ENCODE peak calls at places on chromosomes 1 and 21, in ten cellular contexts. E, L, S, M, Q, B, U, A, O and F are unnamed samples.

GRCh38 chr1:74504125-74505065 is 8.0 kb downstream of the LRRC53 start:
- DNase-seq in E (peak), L (peak), S (peak), M (peak), Q (peak), B (peak), U (peak), A (peak), O (peak), F (peak)

GRCh38 chr1:165384016-165384415 is 27.5 kb upstream of the LMX1A start:
- DNase-seq in E (no peak), L (no peak), S (no peak), M (no peak), Q (no peak), B (no peak), U (no peak), A (no peak), O (no peak), F (no peak)

GRCh38 chr1:205775717-205776056 is 405 bp upstream of the RAB29 start:
- DNase-seq in E (peak), L (no peak), S (peak), M (peak), Q (no peak), B (no peak), U (no peak), A (no peak), O (peak), F (no peak)

GRCh38 chr1:156260896-156261295 is 13.0 kb upstream of the PAQR6 start:
- DNase-seq in E (no peak), L (no peak), S (no peak), M (no peak), Q (no peak), B (no peak), U (no peak), A (no peak), O (no peak), F (no peak)

GRCh38 chr1:231699769-231700168 is 73.2 kb downstream of the DISC1 start:
- DNase-seq in E (no peak), L (no peak), S (no peak), M (peak), Q (no peak), B (no peak), U (no peak), A (no peak), O (no peak), F (no peak)

GRCh38 chr1:159468321-159468720 is 28.8 kb downstream of the OR10J1 start:
- DNase-seq in E (no peak), L (no peak), S (no peak), M (no peak), Q (no peak), B (no peak), U (no peak), A (no peak), O (no peak), F (no peak)

GRCh38 chr1:241485554-241485992 is 34.0 kb downstream of the FH start:
- DNase-seq in E (peak), L (no peak), S (peak), M (peak), Q (no peak), B (no peak), U (no peak), A (peak), O (peak), F (no peak)

GRCh38 chr1:182614796-182615451 is 10.7 kb upstream of the RGS16 start:
- DNase-seq in E (peak), L (peak), S (peak), M (peak), Q (peak), B (peak), U (no peak), A (peak), O (peak), F (peak)

GRCh38 chr1:54671985-54672608 is 30.5 kb downstream of the MROH7 start:
- DNase-seq in E (peak), L (peak), S (peak), M (peak), Q (no peak), B (peak), U (peak), A (peak), O (peak), F (peak)

GRCh38 chr1:77511440-77511840 is 171.0 kb downstream of the ZZZ3 start:
- DNase-seq in E (peak), L (peak), S (peak), M (peak), Q (no peak), B (no peak), U (no peak), A (no peak), O (peak), F (peak)

GRCh38 chr1:25643962-25644361 is 27.4 kb downstream of the MAN1C1 start:
- DNase-seq in E (no peak), L (no peak), S (no peak), M (no peak), Q (no peak), B (peak), U (no peak), A (no peak), O (no peak), F (no peak)

GRCh38 chr21:38120984-38121855 is 135.6 kb upstream of the KCNJ15 start:
- DNase-seq in E (no peak), L (no peak), S (no peak), M (no peak), Q (no peak), B (no peak), U (no peak), A (no peak), O (no peak), F (no peak)

GRCh38 chr21:44352253-44352860 is 1.1 kb upstream of the TRPM2 start:
- DNase-seq in E (no peak), L (no peak), S (no peak), M (no peak), Q (no peak), B (peak), U (no peak), A (no peak), O (no peak), F (no peak)

GRCh38 chr1:145978477-145978859 is 14.0 kb downstream of the POLR3GL start:
- DNase-seq in E (no peak), L (no peak), S (no peak), M (no peak), Q (no peak), B (no peak), U (no peak), A (no peak), O (no peak), F (no peak)

GRCh38 chr1:67338642-67339041 is 31.0 kb downstream of the IL12RB2 start:
- DNase-seq in E (no peak), L (no peak), S (no peak), M (no peak), Q (no peak), B (peak), U (no peak), A (no peak), O (no peak), F (no peak)

GRCh38 chr1:229407206-229408026 is 26.5 kb downstream of the ACTA1 start:
- DNase-seq in E (no peak), L (no peak), S (no peak), M (no peak), Q (no peak), B (no peak), U (no peak), A (no peak), O (no peak), F (no peak)

GRCh38 chr1:67532452-67533216 is 102.4 kb upstream of the SERBP1 start:
- DNase-seq in E (peak), L (peak), S (peak), M (peak), Q (no peak), B (no peak), U (no peak), A (peak), O (peak), F (peak)

GRCh38 chr1:71053758-71054157 is 6.1 kb upstream of the PTGER3 start:
- DNase-seq in E (no peak), L (no peak), S (no peak), M (no peak), Q (no peak), B (peak), U (no peak), A (no peak), O (no peak), F (no peak)

GRCh38 chr1:169884616-169885015 is 9.1 kb downstream of the SCYL3 start:
- DNase-seq in E (no peak), L (no peak), S (no peak), M (no peak), Q (no peak), B (no peak), U (no peak), A (no peak), O (no peak), F (no peak)

GRCh38 chr1:1609822-1610485 is 5.3 kb upstream of the MIB2 start:
- DNase-seq in E (no peak), L (no peak), S (no peak), M (no peak), Q (no peak), B (no peak), U (no peak), A (no peak), O (no peak), F (no peak)

GRCh38 chr1:234848972-234849641 is 239.1 kb upstream of the IRF2BP2 start:
- DNase-seq in E (peak), L (no peak), S (no peak), M (peak), Q (no peak), B (no peak), U (no peak), A (no peak), O (peak), F (no peak)

GRCh38 chr21:35149698-35150097 is 100.6 kb upstream of the RUNX1 start:
- DNase-seq in E (peak), L (no peak), S (peak), M (no peak), Q (no peak), B (no peak), U (no peak), A (no peak), O (no peak), F (no peak)

GRCh38 chr21:35849131-35849530 is 211.2 kb downstream of the SETD4 start:
- DNase-seq in E (no peak), L (no peak), S (no peak), M (peak), Q (no peak), B (no peak), U (no peak), A (no peak), O (peak), F (no peak)

GRCh38 chr21:37784591-37785318 is 131.5 kb downstream of the KCNJ6 start:
- DNase-seq in E (no peak), L (no peak), S (no peak), M (no peak), Q (no peak), B (no peak), U (no peak), A (no peak), O (no peak), F (no peak)

GRCh38 chr1:31705080-31705866 is 1.5 kb upstream of the COL16A1 start:
- DNase-seq in E (peak), L (no peak), S (no peak), M (peak), Q (peak), B (peak), U (no peak), A (peak), O (peak), F (no peak)

GRCh38 chr1:111596499-111596898 is 23.1 kb upstream of the RAP1A start:
- DNase-seq in E (no peak), L (no peak), S (no peak), M (no peak), Q (no peak), B (peak), U (no peak), A (no peak), O (no peak), F (no peak)

GRCh38 chr21:33246506-33246905 is 16.8 kb downstream of the IFNAR2 start:
- DNase-seq in E (no peak), L (no peak), S (no peak), M (no peak), Q (no peak), B (no peak), U (no peak), A (no peak), O (no peak), F (no peak)

GRCh38 chr1:169689395-169689794 is 22.0 kb downstream of the SELL start:
- DNase-seq in E (no peak), L (no peak), S (no peak), M (no peak), Q (no peak), B (no peak), U (no peak), A (no peak), O (no peak), F (no peak)

GRCh38 chr1:118185083-118185899 is at the start of gene SPAG17:
- DNase-seq in E (no peak), L (no peak), S (no peak), M (peak), Q (peak), B (peak), U (peak), A (peak), O (peak), F (peak)